ENCODE peak calls at places on chromosome 20, in five cellular contexts. F is fibroblast of lung, Y is IMR-90, B is NT2/D1, R is astrocyte. H is an unnamed sample.

GRCh38 chr20:14992961-14993360 is 655.5 kb upstream of the FLRT3 start:
- DNase-seq in B (no peak), Y (no peak), F (peak), R (peak), H (no peak)

GRCh38 chr20:1566701-1567100 is 9.2 kb upstream of the SIRPD start:
- DNase-seq in R (peak), F (peak), B (no peak), Y (peak), H (no peak)

GRCh38 chr20:3221398-3222226 is 12.3 kb downstream of the ITPA start:
- DNase-seq in R (no peak), B (no peak), F (no peak), Y (no peak), H (no peak)

GRCh38 chr20:43662943-43663655 is 3.8 kb upstream of the MYBL2 start:
- DNase-seq in Y (peak), F (no peak), R (no peak), B (no peak), H (no peak)

GRCh38 chr20:31723282-31724078 is 812 bp upstream of the BCL2L1 start:
- DNase-seq in R (peak), B (peak), F (peak), Y (peak), H (peak)

GRCh38 chr20:52242237-52243230 is 51.0 kb upstream of the ZFP64 start:
- DNase-seq in B (no peak), Y (peak), R (no peak), F (peak), H (no peak)

GRCh38 chr20:14142171-14142570 is 146.9 kb downstream of the MACROD2 start:
- DNase-seq in B (peak), R (peak), Y (peak), F (peak), H (peak)

GRCh38 chr20:50886184-50886790 is 45.0 kb downstream of the ADNP start:
- DNase-seq in R (no peak), B (no peak), Y (no peak), F (no peak), H (no peak)

GRCh38 chr20:50710492-50711063 is 19.2 kb upstream of the RIPOR3 start:
- DNase-seq in Y (peak), F (peak), R (peak), B (no peak), H (no peak)

GRCh38 chr20:53711333-53712211 is 117.9 kb upstream of the ZNF217 start:
- DNase-seq in F (no peak), Y (no peak), B (no peak), R (no peak), H (no peak)

GRCh38 chr20:57513199-57513598 is 11.7 kb downstream of the CTCFL start:
- DNase-seq in R (peak), Y (peak), F (no peak), B (no peak), H (no peak)

GRCh38 chr20:49890651-49891361 is 24.5 kb downstream of the SPATA2 start:
- DNase-seq in B (no peak), Y (no peak), R (no peak), F (no peak), H (no peak)

GRCh38 chr20:48524582-48524981 is 303.2 kb downstream of the PREX1 start:
- DNase-seq in Y (no peak), B (no peak), F (no peak), R (no peak), H (no peak)

GRCh38 chr20:7503501-7503900 is 436.8 kb downstream of the HAO1 start:
- DNase-seq in Y (no peak), R (no peak), F (peak), B (no peak), H (no peak)

GRCh38 chr20:18048191-18048590 is 9.5 kb downstream of the OVOL2 start:
- DNase-seq in F (no peak), B (no peak), R (no peak), Y (no peak), H (no peak)

GRCh38 chr20:40682104-40683045 is 6.7 kb downstream of the MAFB start:
- DNase-seq in Y (no peak), F (no peak), B (no peak), R (no peak), H (no peak)

GRCh38 chr20:6081236-6081635 is 27.4 kb upstream of the LRRN4 start:
- DNase-seq in Y (peak), B (no peak), R (peak), F (peak), H (no peak)

GRCh38 chr20:59735486-59735885 is 131.1 kb downstream of the PHACTR3 start:
- DNase-seq in R (no peak), B (no peak), Y (no peak), F (no peak), H (no peak)

GRCh38 chr20:59055302-59055701 is 12.7 kb upstream of the PRELID3B start:
- DNase-seq in F (no peak), B (no peak), Y (peak), R (no peak), H (no peak)

GRCh38 chr20:37356387-37356786 is 10.4 kb downstream of the SRC start:
- DNase-seq in B (no peak), Y (no peak), F (peak), R (no peak), H (no peak)
- H3K4me3 ChIP-seq in B (no peak), Y (no peak), F (no peak), R (no peak), H (no peak)

DNA sequence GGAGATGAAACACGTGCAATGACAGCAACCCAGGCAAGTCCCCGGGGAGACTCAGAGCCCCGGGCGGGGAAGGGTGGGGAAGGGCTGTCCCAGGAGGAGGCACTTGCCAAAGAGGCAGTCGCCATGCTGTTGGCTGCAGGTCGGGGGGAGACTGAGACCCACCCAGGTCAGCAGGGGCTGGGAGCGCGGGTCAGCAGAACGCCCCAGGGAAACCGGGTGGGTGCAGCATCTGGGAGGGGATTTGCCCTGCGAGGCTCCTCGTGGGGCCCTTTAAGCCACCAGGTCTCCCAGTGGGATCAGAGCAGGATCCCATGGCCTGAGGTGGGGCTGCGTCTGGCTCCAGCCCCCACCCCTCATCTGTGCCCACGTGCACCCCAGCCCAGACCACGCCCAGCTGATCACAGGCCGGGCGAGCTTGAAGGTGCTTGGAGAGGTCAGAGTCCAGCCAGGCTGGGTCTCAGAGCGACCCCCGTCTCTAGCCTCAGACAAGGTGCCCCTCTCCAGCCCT is 65.5 kb downstream of the YTHDF1 start:
- DNase-seq in B (no peak), F (no peak), R (no peak), Y (no peak), H (no peak)
- H3K9ac ChIP-seq in B (no peak), F (no peak), R (no peak), Y (no peak), H (no peak)

DNA sequence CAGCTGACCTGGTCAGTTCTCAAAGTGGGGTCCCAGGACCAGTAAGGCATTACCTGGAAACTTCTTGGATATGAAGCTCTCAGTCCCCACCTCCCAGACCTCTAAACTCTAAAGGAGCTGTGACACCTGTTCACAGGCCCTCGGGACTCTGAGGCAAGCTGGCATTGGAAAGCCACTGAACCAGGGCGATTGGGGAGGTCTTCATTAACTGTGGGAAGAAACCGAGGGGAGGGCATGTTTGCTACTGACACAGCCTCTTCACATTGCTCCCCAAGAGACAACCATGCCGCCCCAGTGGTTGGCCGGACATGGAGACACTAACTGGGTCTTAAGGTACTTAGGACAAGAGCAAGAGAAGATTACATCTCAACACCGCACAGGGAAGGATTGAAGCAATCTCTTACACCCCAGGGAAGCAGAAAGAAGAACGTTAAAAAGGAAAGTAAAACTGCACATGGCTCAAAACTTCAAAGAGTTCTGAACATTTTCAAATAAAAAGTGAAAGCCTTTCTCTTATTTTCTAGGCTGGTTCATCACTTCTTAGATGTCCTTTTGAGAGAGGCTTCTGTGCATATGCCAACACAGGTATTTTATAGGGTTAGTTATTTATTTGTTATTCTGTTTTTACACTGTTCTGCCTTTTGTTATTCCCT is 210.0 kb upstream of the CST7 start:
- DNase-seq in F (no peak), B (no peak), R (no peak), Y (no peak), H (no peak)
- H3K4me3 ChIP-seq in F (no peak), B (no peak), R (no peak), Y (no peak), H (no peak)

DNA sequence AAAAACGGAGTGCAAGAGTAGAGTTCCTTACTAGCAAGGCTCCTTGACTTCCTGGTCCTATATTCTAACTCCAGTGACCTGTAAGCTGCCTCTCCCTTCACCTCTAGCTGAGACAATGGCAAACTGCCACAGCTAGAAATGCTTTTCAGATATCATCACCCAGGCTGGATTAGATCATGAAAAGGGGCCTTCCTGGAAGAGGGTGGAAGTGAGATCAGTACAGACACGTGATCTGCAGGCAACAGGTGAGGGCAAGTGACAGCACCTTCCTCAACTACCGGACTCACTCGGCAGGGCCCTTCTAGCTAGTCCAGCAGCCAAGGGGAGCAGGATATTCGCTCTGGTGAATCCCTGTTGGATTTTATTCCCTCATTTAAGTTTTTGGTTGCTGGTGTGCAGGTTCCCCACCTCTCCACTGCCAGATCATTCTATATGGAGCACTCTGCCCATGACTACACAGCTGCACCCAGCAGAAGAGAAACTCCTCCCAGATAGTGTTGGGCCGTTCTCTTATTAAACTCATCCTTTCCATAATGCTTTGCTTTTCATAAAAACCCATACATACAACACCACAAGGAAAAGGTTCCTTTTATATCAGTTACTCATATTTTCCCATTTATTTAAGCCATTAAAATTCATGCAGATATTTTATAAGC is 26.4 kb upstream of the FAM83C start:
- DNase-seq in R (peak), F (peak), Y (peak), B (no peak), H (peak)
- H3K9ac ChIP-seq in R (peak), F (no peak), Y (no peak), B (no peak), H (peak)

GRCh38 chr20:64100946-64101688 is 6.2 kb downstream of the NPBWR2 start:
- DNase-seq in B (no peak), R (no peak), F (no peak), Y (no peak), H (no peak)

GRCh38 chr20:64101731-64102621 is 5.4 kb downstream of the NPBWR2 start:
- DNase-seq in Y (no peak), F (no peak), B (peak), R (no peak), H (no peak)

GRCh38 chr20:64104667-64105451 is 2.5 kb downstream of the NPBWR2 start:
- DNase-seq in Y (no peak), F (no peak), R (no peak), B (no peak), H (no peak)

GRCh38 chr20:64103871-64104666 is 3.3 kb downstream of the NPBWR2 start:
- DNase-seq in R (no peak), F (no peak), Y (no peak), B (no peak), H (no peak)

DNA sequence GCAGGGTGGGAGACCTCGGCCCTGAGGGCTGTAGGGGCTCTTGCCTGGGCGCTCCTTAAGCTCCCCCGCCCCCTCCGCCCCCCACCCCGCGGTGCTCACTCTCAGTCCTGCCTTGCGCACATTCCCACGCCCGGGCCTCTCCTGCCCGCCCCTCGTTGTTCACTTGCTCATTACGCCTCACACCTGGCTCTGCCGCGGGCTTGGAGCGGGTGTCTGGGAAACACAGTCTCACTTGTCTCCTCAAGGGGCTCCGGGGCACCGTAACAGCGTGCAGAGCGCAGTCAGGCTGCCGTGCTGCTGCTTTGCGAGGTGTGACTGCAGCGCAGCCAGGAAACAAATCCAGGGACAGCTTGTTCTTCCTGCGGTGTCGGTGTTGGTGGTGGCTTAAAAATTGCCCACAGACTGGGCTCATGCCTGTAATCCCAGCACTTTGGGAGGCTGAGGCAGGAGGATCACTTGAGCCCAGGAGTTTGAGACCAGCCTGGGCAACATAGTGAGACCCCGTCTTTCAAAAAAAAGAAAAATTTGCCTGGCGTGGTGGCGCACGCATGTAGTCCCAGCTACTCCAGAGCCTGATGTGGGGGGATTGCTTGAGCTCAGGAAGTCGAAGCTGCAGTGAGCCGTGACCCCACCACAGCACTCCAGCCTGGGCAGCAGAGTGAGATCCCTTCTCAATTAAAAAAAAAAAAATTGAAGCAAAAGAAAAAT is 4.6 kb downstream of the NPBWR2 start:
- DNase-seq in R (no peak), F (no peak), B (no peak), Y (no peak), H (no peak)
- H3K4me3 ChIP-seq in R (no peak), F (no peak), B (peak), Y (no peak), H (peak)

GRCh38 chr20:42095221-42095620 is 477.0 kb upstream of the CHD6 start:
- DNase-seq in F (no peak), R (no peak), B (no peak), Y (no peak), H (no peak)

GRCh38 chr20:42093041-42093440 is 474.9 kb upstream of the CHD6 start:
- DNase-seq in B (no peak), R (no peak), F (no peak), Y (no peak), H (no peak)

GRCh38 chr20:42097741-42098140 is 479.6 kb upstream of the CHD6 start:
- DNase-seq in B (no peak), F (no peak), Y (no peak), R (no peak), H (no peak)

DNA sequence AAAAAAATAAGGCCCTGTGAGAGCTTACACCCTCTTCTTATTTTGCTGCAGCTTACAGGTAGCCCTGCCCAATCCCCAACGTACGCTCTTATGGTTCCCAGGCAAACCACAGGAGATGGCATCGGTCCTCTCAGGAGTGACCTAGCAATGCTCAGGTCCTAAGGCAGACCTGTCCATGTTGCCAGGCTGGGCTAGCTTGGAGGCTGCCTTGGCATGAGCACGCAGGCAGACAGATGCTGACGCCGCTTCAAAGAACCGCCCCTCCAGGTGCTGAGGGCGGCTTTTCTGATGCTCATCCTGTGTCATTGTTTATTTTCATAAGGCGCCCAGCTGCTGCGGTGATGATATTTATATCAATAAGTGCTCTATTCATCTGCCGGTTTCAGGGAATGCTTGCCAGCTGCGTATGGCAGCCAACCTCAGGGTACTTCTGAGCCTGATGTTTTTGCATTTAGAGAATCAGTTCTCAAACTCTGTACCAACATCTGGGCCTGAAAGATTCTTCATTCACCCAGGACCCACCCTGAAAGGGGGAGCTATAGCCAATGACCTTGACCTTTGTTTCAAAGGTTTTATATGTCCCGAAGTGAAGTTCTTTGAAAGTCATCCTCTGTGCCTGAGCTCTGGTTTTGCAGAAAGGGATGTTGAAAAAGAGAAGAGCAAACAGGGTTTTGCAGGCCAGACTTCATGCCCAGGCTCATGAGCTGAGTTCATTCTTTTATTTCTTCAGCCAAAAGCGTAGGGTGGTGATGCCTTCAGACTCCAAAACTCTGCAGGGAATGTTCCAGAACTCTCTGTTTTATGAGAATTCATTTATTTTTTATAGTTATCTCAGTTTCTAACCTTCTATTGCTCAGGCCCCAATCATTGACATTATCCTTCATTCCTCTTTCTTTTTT is 475.6 kb upstream of the CHD6 start:
- DNase-seq in F (no peak), R (no peak), Y (no peak), B (no peak), H (no peak)
- H3K9ac ChIP-seq in F (no peak), R (no peak), Y (no peak), B (no peak), H (no peak)

DNA sequence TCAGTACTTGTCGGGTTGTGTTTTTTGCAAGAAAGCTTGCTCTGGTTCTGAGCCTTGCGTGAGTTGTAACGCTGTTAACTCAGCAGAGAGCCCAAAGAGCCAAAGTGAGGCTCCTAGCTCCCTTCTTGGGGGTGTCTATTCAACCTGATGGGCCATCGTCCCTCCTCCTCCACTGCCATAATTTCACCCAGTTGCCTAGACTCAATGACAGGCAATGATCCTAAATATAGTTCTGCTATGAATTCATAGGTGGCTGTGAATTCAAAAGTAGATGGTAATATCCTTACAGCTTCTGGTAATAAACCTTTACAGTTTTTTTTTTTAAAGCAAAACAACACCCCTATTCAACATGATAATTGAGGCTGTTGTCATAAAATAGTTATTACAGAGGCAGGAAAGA is 39.5 kb downstream of the GHRH start:
- DNase-seq in Y (no peak), F (no peak), B (no peak), R (no peak), H (no peak)
- H3K4me3 ChIP-seq in Y (no peak), F (no peak), B (no peak), R (no peak), H (no peak)